ENCODE peak calls at places on chromosomes 6 and 20, in six cellular contexts. W is GM12878, P is SK-N-SH, Q is HepG2, N is K562, Y is H1. L is an unnamed sample.

GRCh38 chr6:98833101-98834059 is 994 bp upstream of the POU3F2 start:
- DNase-seq in W (no peak), P (peak; percentile 80), Y (peak; percentile 71), Q (no peak), N (no peak), L (no peak)

GRCh38 chr6:126027601-126028000 is 41.3 kb downstream of the TRMT11 start:
- DNase-seq in N (no peak), P (no peak), Q (no peak), W (no peak), Y (no peak), L (no peak)

GRCh38 chr6:3252861-3253596 is 5.7 kb upstream of the PSMG4 start:
- DNase-seq in Y (no peak), P (no peak), W (no peak), Q (no peak), N (no peak), L (no peak)

GRCh38 chr6:27157461-27158315 is 89.8 kb upstream of the PRSS16 start:
- DNase-seq in W (peak; percentile 66), P (no peak), N (peak; percentile 74), Y (peak; percentile 77), Q (peak; percentile 47), L (peak; percentile 87)

GRCh38 chr6:169858935-169859351 is 107.5 kb downstream of the ERMARD start:
- DNase-seq in N (no peak), W (no peak), Q (no peak), Y (peak; percentile 30), P (no peak), L (no peak)

GRCh38 chr20:944774-945410 is 28.8 kb upstream of the ANGPT4 start:
- DNase-seq in P (no peak), Y (no peak), Q (no peak), W (no peak), N (no peak), L (no peak)

GRCh38 chr6:71012871-71013456 is 56.1 kb upstream of the B3GAT2 start:
- DNase-seq in W (peak; percentile 12), N (peak; percentile 70), Q (peak; percentile 57), P (peak; percentile 56), Y (no peak), L (peak; percentile 45)

GRCh38 chr6:156438519-156438918 is 338.7 kb upstream of the ARID1B start:
- DNase-seq in N (no peak), Y (no peak), Q (no peak), W (no peak), P (no peak), L (no peak)

GRCh38 chr6:34709386-34709785 is 12.8 kb upstream of the ILRUN start:
- DNase-seq in Q (no peak), Y (no peak), N (no peak), W (no peak), P (peak; percentile 56), L (no peak)

GRCh38 chr6:10146723-10147451 is 268.0 kb downstream of the TFAP2A start:
- DNase-seq in N (peak; percentile 67), P (peak; percentile 29), Y (no peak), W (peak; percentile 8), Q (peak; percentile 44), L (peak; percentile 20)

GRCh38 chr6:13484138-13484708 is 3.2 kb downstream of the GFOD1 start:
- DNase-seq in Y (no peak), W (no peak), P (no peak), N (peak; percentile 45), Q (peak; percentile 84), L (no peak)

GRCh38 chr6:124999105-124999764 is 37.0 kb downstream of the RNF217 start:
- DNase-seq in P (no peak), Q (no peak), W (no peak), N (no peak), Y (no peak), L (no peak)

GRCh38 chr6:98946877-98947410 is 802 bp downstream of the FBXL4 start:
- DNase-seq in N (no peak), Q (no peak), W (no peak), Y (no peak), P (peak; percentile 31), L (no peak)

GRCh38 chr6:26240981-26241770 is 123.8 kb upstream of the BTN3A2 start:
- DNase-seq in N (no peak), P (no peak), Q (no peak), W (no peak), Y (no peak), L (no peak)

GRCh38 chr6:44278316-44278715 is 8.1 kb downstream of the TMEM151B start:
- DNase-seq in Y (no peak), P (no peak), N (no peak), Q (no peak), W (no peak), L (no peak)

GRCh38 chr20:40638414-40638813 is 50.6 kb downstream of the MAFB start:
- DNase-seq in Q (no peak), Y (peak; percentile 14), N (no peak), P (no peak), W (no peak), L (no peak)

GRCh38 chr6:4640139-4640538 is 136.1 kb upstream of the CDYL start:
- DNase-seq in P (no peak), Y (no peak), N (no peak), W (no peak), Q (no peak), L (no peak)

GRCh38 chr20:18943542-18943941 is 130.0 kb downstream of the SCP2D1 start:
- DNase-seq in N (no peak), P (no peak), W (no peak), Y (no peak), Q (no peak), L (no peak)

GRCh38 chr20:33689973-33690372 is 3.8 kb upstream of the E2F1 start:
- DNase-seq in W (no peak), P (no peak), N (peak; percentile 73), Q (peak; percentile 50), Y (no peak), L (no peak)

DNA sequence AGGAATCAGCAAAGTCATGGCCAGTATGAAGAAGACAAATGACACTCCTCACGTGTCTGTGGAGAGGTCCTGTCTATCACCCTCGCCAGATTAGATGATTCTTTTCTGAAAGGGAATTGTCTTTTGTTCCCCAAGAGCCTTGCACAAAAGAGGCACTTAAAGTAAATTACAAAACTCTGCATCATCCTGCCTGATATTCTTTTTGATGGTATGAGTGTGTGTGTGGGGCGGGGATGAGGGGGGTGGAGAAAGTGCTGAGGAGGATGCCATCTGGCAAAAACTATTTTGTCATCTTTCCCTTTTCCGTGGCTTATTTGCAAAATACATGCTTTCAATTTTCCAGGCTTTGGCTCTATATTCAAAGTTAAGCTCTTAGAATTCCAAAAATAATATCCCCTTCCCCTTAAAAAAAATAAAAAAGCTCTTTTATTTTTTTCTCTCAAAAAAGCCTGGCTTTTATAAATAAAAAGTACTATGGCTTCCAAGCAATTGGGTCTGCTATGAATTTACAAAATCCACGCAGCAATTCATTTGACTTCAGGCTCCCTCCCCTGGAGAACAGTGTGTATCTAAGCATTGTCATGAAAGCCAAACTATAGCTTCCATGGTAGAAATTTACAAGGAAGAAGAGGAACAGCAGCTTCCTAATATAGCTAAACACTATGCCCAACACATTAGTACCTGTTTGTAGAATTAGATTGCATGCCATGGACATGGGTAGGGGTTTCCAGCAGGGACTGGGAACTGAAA is 185.1 kb upstream of the ARG1 start:
- DNase-seq in N (no peak), W (no peak), Q (no peak), Y (no peak), P (no peak), L (no peak)
- TF ChIP-seq CHD2 in N (no peak), W (no peak), Q (no peak), Y (no peak), P (no peak), L (no peak)

DNA sequence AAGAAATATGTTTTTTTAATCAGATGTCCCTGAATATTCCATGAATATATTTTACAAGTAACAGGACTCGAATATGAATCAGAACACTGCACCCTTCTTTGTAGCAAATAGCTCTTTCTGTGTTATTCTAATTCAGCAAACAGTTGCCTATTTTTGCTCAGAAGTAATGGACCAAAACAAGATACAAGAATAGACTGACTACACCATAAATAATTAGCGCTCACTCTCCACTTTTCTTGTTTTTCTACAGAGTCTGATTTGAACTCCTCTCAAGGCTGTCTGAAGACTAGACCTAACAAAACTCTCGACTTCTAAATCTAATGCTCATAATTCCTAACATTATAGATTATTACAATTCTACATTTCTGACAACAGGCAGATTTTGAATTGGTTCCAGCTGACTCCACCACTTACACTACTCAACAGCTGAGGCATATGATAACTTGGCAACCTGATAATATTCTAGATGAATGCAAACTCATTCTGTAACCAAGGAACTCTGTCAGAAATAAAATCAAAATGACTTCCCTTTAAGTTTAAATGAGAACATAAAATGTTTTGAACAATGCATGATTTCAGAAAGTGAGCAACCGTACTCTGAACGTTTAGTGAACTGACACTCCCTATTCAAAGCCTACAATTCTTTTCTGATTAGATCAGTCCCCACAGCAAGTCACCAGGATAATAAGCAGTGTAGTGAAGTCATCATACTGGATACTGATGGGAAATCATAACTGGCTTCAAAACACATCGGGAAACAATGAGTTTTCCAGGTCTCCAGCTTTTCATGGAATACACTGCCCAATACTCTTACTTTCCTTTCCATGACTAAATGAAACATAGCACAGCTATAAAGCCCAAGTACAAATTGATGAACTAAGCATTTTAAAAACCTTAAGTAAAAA is 114.2 kb upstream of the BEND6 start:
- DNase-seq in Q (peak; percentile 49), W (no peak), P (peak; percentile 60), N (no peak), Y (no peak), L (no peak)
- TF ChIP-seq CHD2 in Q (no peak), W (no peak), P (no peak), N (no peak), Y (no peak), L (no peak)

DNA sequence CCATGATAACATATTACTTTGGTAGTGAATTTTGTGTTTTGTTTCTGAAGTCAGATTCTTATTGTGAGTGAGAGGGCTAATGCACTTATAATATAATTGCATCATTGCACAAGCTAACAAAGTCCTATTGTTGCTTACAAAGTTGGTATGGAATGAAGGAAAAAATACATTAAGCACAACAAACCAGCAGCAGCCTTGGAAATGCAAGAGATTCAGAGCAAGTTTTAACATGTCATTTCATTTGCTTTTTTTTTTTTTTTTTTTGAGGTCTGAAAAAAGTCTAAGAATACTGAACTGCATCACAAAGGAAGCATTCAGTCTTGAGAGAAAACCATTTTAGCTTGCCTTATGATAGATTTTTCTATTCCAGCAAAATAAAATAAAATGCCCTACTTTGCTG is 57.6 kb downstream of the PLCB4 start:
- DNase-seq in Y (no peak), N (no peak), W (no peak), Q (no peak), P (no peak), L (no peak)
- TF ChIP-seq CHD2 in Y (no peak), N (no peak), W (no peak), Q (no peak), P (no peak), L (no peak)

GRCh38 chr20:23519556-23519955 is 28.6 kb downstream of the CST8 start:
- DNase-seq in P (no peak), W (no peak), Y (no peak), Q (no peak), N (no peak), L (no peak)
- TF ChIP-seq CHD2 in P (no peak), W (no peak), Y (no peak), Q (no peak), N (no peak), L (no peak)

L was measured in A549.